ENCODE peak calls at places on chromosomes 16 and 17, in six cellular contexts. C, Z, X, W, F and L are unnamed samples.

GRCh38 chr16:68760671-68761275 is 23.7 kb downstream of the CDH1 start:
- DNase-seq in X (no peak), W (no peak), C (no peak), Z (no peak), F (peak; percentile 41), L (no peak)

GRCh38 chr17:36778458-36778857 is 158.8 kb upstream of the LHX1 start:
- DNase-seq in F (no peak), Z (no peak), C (no peak), X (no peak), W (no peak), L (no peak)

GRCh38 chr16:85592700-85593502 is 20.2 kb upstream of the GSE1 start:
- DNase-seq in Z (no peak), X (no peak), W (no peak), C (no peak), F (no peak), L (no peak)

GRCh38 chr17:7674934-7675333 is 12.4 kb downstream of the TP53 start:
- DNase-seq in X (no peak), Z (no peak), C (no peak), W (no peak), F (no peak), L (no peak)

GRCh38 chr16:8751481-8752311 is 45.7 kb downstream of the TMEM186 start:
- DNase-seq in F (no peak), Z (no peak), X (no peak), W (peak; percentile 75), C (no peak), L (no peak)

GRCh38 chr16:13864689-13865088 is 55.3 kb upstream of the ERCC4 start:
- DNase-seq in X (no peak), W (no peak), F (no peak), Z (no peak), C (no peak), L (no peak)

GRCh38 chr16:15898654-15899053 is 10.3 kb upstream of the CEP20 start:
- DNase-seq in W (no peak), X (no peak), F (no peak), Z (no peak), C (no peak), L (no peak)

GRCh38 chr16:22318690-22319358 is 21.6 kb downstream of the POLR3E start:
- DNase-seq in Z (no peak), C (peak; percentile 67), W (peak; percentile 91), F (peak; percentile 38), X (no peak), L (no peak)

GRCh38 chr17:62722625-62723024 is 85.5 kb downstream of the MARCHF10 start:
- DNase-seq in Z (no peak), C (no peak), F (no peak), X (no peak), W (no peak), L (no peak)

GRCh38 chr17:75168998-75169397 is 13.8 kb downstream of the SUMO2 start:
- DNase-seq in X (no peak), F (no peak), Z (no peak), W (no peak), C (no peak), L (no peak)

GRCh38 chr16:47053895-47054294 is 80.4 kb upstream of the DNAJA2 start:
- DNase-seq in W (no peak), F (no peak), Z (no peak), X (no peak), C (no peak), L (no peak)

GRCh38 chr16:31880322-31880979 is 6.8 kb downstream of the ZNF267 start:
- DNase-seq in C (no peak), Z (no peak), F (no peak), X (no peak), W (no peak), L (no peak)

GRCh38 chr16:72291121-72291520 is 119.2 kb upstream of the PMFBP1 start:
- DNase-seq in W (no peak), C (no peak), X (no peak), F (no peak), Z (no peak), L (no peak)

GRCh38 chr16:79845734-79846135 is 245.2 kb upstream of the MAF start:
- DNase-seq in Z (no peak), C (no peak), W (no peak), F (no peak), X (no peak), L (no peak)

GRCh38 chr16:67951485-67951884 is 7.6 kb upstream of the LCAT start:
- DNase-seq in C (no peak), X (no peak), F (no peak), W (no peak), Z (peak; percentile 21), L (peak; percentile 86)

GRCh38 chr16:3690991-3691720 is 26.2 kb downstream of the TRAP1 start:
- DNase-seq in W (no peak), X (no peak), F (no peak), Z (peak; percentile 30), C (no peak), L (no peak)

GRCh38 chr17:66951605-66951953 is 12.9 kb upstream of the CACNG4 start:
- DNase-seq in W (peak; percentile 74), C (no peak), F (no peak), X (no peak), Z (no peak), L (no peak)

GRCh38 chr17:57097832-57098421 is 12.9 kb downstream of the AKAP1 start:
- DNase-seq in Z (peak; percentile 56), W (no peak), C (no peak), F (no peak), X (no peak), L (peak; percentile 52)

GRCh38 chr17:33049781-33050414 is 58.3 kb downstream of the SPACA3 start:
- DNase-seq in C (peak; percentile 56), Z (peak; percentile 47), W (peak; percentile 90), X (peak; percentile 29), F (peak; percentile 60), L (peak; percentile 21)

GRCh38 chr16:58678269-58678668 is 6.3 kb downstream of the SLC38A7 start:
- DNase-seq in Z (no peak), C (no peak), W (no peak), F (no peak), X (no peak), L (no peak)

GRCh38 chr17:32976131-32976530 is 15.5 kb upstream of the SPACA3 start:
- DNase-seq in F (no peak), X (no peak), W (no peak), C (no peak), Z (no peak), L (no peak)

GRCh38 chr16:7614022-7614795 is 281.6 kb downstream of the RBFOX1 start:
- DNase-seq in W (no peak), F (no peak), C (no peak), Z (no peak), X (no peak), L (no peak)

GRCh38 chr17:78935419-78936323 is 10.5 kb upstream of the TIMP2 start:
- DNase-seq in C (no peak), Z (peak; percentile 88), W (no peak), X (peak; percentile 42), F (peak; percentile 59), L (peak; percentile 75)

GRCh38 chr16:29698484-29699323 is 19.7 kb downstream of the QPRT start:
- DNase-seq in X (no peak), F (no peak), W (peak; percentile 51), C (peak; percentile 23), Z (no peak), L (no peak)

GRCh38 chr17:55344514-55344997 is 77.1 kb downstream of the MMD start:
- DNase-seq in Z (no peak), C (no peak), X (no peak), W (no peak), F (no peak), L (no peak)

GRCh38 chr17:1966274-1967086 is 58.7 kb downstream of the RTN4RL1 start:
- DNase-seq in W (no peak), X (no peak), C (no peak), Z (no peak), F (no peak), L (no peak)

DNA sequence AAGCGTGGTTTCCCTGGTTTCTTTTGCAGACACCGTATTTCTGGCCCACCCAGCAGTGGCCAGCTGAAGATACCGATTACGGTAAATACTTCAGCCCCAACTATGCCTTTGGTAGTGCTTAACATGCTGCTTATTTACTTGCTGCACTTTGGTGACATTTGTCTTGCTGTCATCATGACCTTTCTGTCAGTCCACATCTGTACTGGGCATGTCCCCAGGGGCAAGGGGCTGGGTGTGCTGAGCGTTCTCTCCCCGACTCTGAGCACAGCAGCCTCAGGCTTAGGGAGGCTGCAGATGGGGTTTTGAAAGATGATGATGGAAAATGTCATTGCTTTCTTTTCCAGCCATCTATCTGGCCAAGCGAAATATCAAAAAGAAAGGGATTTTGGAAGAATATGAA is 23.3 kb downstream of the RGS9 start:
- DNase-seq in F (no peak), C (no peak), W (no peak), Z (no peak), X (no peak), L (no peak)
- TF ChIP-seq CTCF in F (no peak), C (no peak), W (no peak), Z (no peak), X (no peak), L (no peak)

DNA sequence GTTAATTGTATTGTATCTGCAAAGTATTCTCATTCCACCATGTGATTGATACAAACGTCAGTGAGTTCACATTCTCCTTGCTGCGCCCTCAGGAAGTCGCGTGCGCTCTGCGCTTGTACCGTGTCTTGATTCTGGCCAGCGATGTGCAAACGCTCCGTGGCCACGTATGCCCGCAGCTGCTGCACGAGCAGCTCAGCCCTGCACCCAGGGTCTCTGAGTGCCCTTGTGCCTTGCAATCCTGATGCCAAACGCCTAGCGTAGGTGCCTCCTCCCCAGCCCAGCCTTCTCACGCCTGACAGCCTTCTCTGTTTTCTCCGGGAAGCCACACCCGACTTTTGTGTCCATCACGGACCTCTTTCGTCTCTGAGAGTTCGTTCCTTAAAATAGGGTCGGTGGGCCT is 9.4 kb downstream of the ZNF469 start:
- DNase-seq in X (no peak), C (no peak), F (no peak), W (no peak), Z (no peak), L (no peak)
- H3K27me3 ChIP-seq in X (no peaks in the 10 kb centered on the region), C (no peaks in the 10 kb centered on the region), F (peaks cover 18% of the 10 kb centered on the region), W (peaks cover 7% of the 10 kb centered on the region), Z (no peaks in the 10 kb centered on the region), L (no peaks in the 10 kb centered on the region)

DNA sequence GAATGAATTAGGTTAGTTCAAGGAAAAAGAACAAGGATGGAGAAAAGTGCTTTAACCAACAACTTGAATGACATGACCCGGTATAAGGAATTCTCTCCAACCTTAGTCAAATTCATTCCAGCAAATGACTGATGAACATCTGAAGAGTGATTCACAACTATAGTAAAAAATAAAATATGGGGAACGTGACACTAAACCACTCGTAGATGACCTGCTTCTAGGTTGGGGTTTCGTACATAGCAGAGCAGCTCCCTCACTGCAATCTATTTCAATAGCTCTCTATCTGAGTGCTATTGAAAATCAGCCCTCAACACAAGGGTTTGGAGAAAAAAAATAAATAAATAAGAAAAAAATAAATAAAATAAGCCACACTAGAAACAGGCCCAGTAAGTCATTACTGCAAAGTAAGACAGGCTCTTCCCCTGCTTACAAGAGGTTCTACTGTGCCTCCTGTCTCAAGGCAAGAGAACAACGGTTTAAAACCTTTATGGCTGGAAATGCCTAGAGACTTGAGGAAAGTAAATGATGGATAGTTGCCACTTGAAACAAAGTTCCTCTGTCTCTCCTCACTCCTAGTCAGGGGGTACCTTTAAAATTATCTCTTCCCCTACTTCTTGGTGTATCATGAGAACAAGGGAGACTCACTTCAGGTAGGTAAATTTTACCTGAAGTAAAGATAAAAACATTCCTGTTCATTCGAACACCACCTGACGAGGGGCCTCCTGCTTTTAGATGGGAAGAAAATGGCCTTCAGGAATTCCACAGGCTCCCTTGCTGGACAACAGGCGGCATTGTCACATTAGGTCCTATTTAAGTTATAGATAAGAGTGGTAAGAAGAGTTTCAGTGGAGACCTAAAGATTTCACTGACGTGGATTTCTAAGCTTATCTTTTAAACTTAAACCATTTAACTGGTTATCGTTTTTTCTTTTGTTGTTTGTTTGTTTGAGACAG is 20.5 kb downstream of the COG7 start:
- DNase-seq in W (no peak), X (no peak), Z (no peak), F (no peak), C (no peak), L (no peak)
- H3K36me3 ChIP-seq in W (peaks cover 35% of the 10 kb centered on the region), X (peaks cover 50% of the 10 kb centered on the region), Z (peaks cover 42% of the 10 kb centered on the region), F (peaks cover 6% of the 10 kb centered on the region), C (peaks cover 62% of the 10 kb centered on the region), L (peaks cover 74% of the 10 kb centered on the region)

GRCh38 chr17:58823051-58823525 is 67.4 kb downstream of the PPM1E start:
- DNase-seq in W (no peak), C (no peak), F (no peak), X (no peak), Z (no peak), L (no peak)
- TF ChIP-seq CTCF in W (no peak), C (no peak), F (no peak), X (no peak), Z (no peak), L (no peak)